ENCODE peak calls at places on chromosome 7, in ten cellular contexts. One of them, this sample, is unnamed.

GRCh38 chr7:150631084-150631824 is 931 bp downstream of the GIMAP6 start:
- DNase-seq in HepG2: no peak
- DNase-seq in cardiac muscle cell: no peak
- DNase-seq in hepatocyte: no peak
- DNase-seq in lower lobe of right lung: peak
- DNase-seq in dorsolateral prefrontal cortex: no peak
- DNase-seq in mammary epithelial cell: no peak
- DNase-seq in Peyer's patch: peak
- DNase-seq in uterus: peak
- DNase-seq in foreskin fibroblast: no peak
- DNase-seq in this sample: no peak

GRCh38 chr7:13016633-13017324 is 329.3 kb downstream of the ARL4A start:
- DNase-seq in lower lobe of right lung: no peak
- DNase-seq in dorsolateral prefrontal cortex: no peak
- DNase-seq in HepG2: peak
- DNase-seq in uterus: no peak
- DNase-seq in Peyer's patch: no peak
- DNase-seq in mammary epithelial cell: peak
- DNase-seq in hepatocyte: peak
- DNase-seq in foreskin fibroblast: peak
- DNase-seq in cardiac muscle cell: no peak
- DNase-seq in this sample: peak

GRCh38 chr7:19056305-19056704 is 61.1 kb downstream of the TWIST1 start:
- DNase-seq in cardiac muscle cell: no peak
- DNase-seq in lower lobe of right lung: no peak
- DNase-seq in HepG2: no peak
- DNase-seq in uterus: no peak
- DNase-seq in foreskin fibroblast: no peak
- DNase-seq in hepatocyte: no peak
- DNase-seq in mammary epithelial cell: no peak
- DNase-seq in dorsolateral prefrontal cortex: no peak
- DNase-seq in Peyer's patch: no peak
- DNase-seq in this sample: no peak

GRCh38 chr7:152633504-152633903 is 42.4 kb downstream of the XRCC2 start:
- DNase-seq in uterus: no peak
- DNase-seq in hepatocyte: no peak
- DNase-seq in Peyer's patch: no peak
- DNase-seq in cardiac muscle cell: no peak
- DNase-seq in mammary epithelial cell: no peak
- DNase-seq in dorsolateral prefrontal cortex: no peak
- DNase-seq in foreskin fibroblast: no peak
- DNase-seq in HepG2: no peak
- DNase-seq in lower lobe of right lung: no peak
- DNase-seq in this sample: no peak

GRCh38 chr7:68235937-68236336 is 1239.3 kb downstream of the TYW1 start:
- DNase-seq in hepatocyte: peak
- DNase-seq in foreskin fibroblast: no peak
- DNase-seq in uterus: no peak
- DNase-seq in dorsolateral prefrontal cortex: no peak
- DNase-seq in cardiac muscle cell: peak
- DNase-seq in lower lobe of right lung: no peak
- DNase-seq in mammary epithelial cell: no peak
- DNase-seq in HepG2: no peak
- DNase-seq in Peyer's patch: no peak
- DNase-seq in this sample: no peak

GRCh38 chr7:18846765-18847215 is 270.6 kb downstream of the TWIST1 start:
- DNase-seq in lower lobe of right lung: no peak
- DNase-seq in dorsolateral prefrontal cortex: no peak
- DNase-seq in Peyer's patch: no peak
- DNase-seq in hepatocyte: no peak
- DNase-seq in HepG2: no peak
- DNase-seq in mammary epithelial cell: no peak
- DNase-seq in uterus: no peak
- DNase-seq in cardiac muscle cell: no peak
- DNase-seq in foreskin fibroblast: peak
- DNase-seq in this sample: no peak

GRCh38 chr7:41955475-41956243 is 252.8 kb upstream of the INHBA start:
- DNase-seq in uterus: peak
- DNase-seq in HepG2: no peak
- DNase-seq in Peyer's patch: peak
- DNase-seq in mammary epithelial cell: peak
- DNase-seq in foreskin fibroblast: peak
- DNase-seq in dorsolateral prefrontal cortex: peak
- DNase-seq in hepatocyte: peak
- DNase-seq in cardiac muscle cell: peak
- DNase-seq in lower lobe of right lung: peak
- DNase-seq in this sample: peak

GRCh38 chr7:112854169-112854568 is 64.0 kb upstream of the TMEM168 start:
- DNase-seq in dorsolateral prefrontal cortex: no peak
- DNase-seq in Peyer's patch: no peak
- DNase-seq in mammary epithelial cell: no peak
- DNase-seq in uterus: no peak
- DNase-seq in foreskin fibroblast: no peak
- DNase-seq in lower lobe of right lung: no peak
- DNase-seq in cardiac muscle cell: no peak
- DNase-seq in hepatocyte: no peak
- DNase-seq in HepG2: no peak
- DNase-seq in this sample: no peak

GRCh38 chr7:49775949-49776443 is 2.6 kb downstream of the VWC2 start:
- DNase-seq in dorsolateral prefrontal cortex: no peak
- DNase-seq in hepatocyte: no peak
- DNase-seq in Peyer's patch: no peak
- DNase-seq in mammary epithelial cell: no peak
- DNase-seq in cardiac muscle cell: no peak
- DNase-seq in foreskin fibroblast: no peak
- DNase-seq in lower lobe of right lung: no peak
- DNase-seq in HepG2: no peak
- DNase-seq in uterus: no peak
- DNase-seq in this sample: no peak

GRCh38 chr7:44748948-44749731 is 493 bp downstream of the ZMIZ2 start:
- DNase-seq in foreskin fibroblast: peak
- DNase-seq in hepatocyte: peak
- DNase-seq in dorsolateral prefrontal cortex: no peak
- DNase-seq in HepG2: no peak
- DNase-seq in mammary epithelial cell: no peak
- DNase-seq in Peyer's patch: no peak
- DNase-seq in uterus: no peak
- DNase-seq in cardiac muscle cell: no peak
- DNase-seq in lower lobe of right lung: no peak
- DNase-seq in this sample: no peak

GRCh38 chr7:79386688-79387422 is 66.6 kb downstream of the MAGI2 start:
- DNase-seq in uterus: no peak
- DNase-seq in lower lobe of right lung: no peak
- DNase-seq in Peyer's patch: no peak
- DNase-seq in hepatocyte: no peak
- DNase-seq in HepG2: no peak
- DNase-seq in foreskin fibroblast: peak
- DNase-seq in mammary epithelial cell: no peak
- DNase-seq in dorsolateral prefrontal cortex: no peak
- DNase-seq in cardiac muscle cell: peak
- DNase-seq in this sample: peak

GRCh38 chr7:111092406-111093160 is 1.7 kb downstream of the LRRN3 start:
- DNase-seq in dorsolateral prefrontal cortex: no peak
- DNase-seq in uterus: no peak
- DNase-seq in lower lobe of right lung: no peak
- DNase-seq in Peyer's patch: no peak
- DNase-seq in HepG2: no peak
- DNase-seq in mammary epithelial cell: no peak
- DNase-seq in hepatocyte: peak
- DNase-seq in cardiac muscle cell: no peak
- DNase-seq in foreskin fibroblast: no peak
- DNase-seq in this sample: no peak

GRCh38 chr7:129163875-129164544 is 19.5 kb downstream of the TSPAN33 start:
- DNase-seq in cardiac muscle cell: peak
- DNase-seq in uterus: no peak
- DNase-seq in mammary epithelial cell: peak
- DNase-seq in HepG2: peak
- DNase-seq in Peyer's patch: no peak
- DNase-seq in foreskin fibroblast: peak
- DNase-seq in lower lobe of right lung: no peak
- DNase-seq in hepatocyte: peak
- DNase-seq in dorsolateral prefrontal cortex: no peak
- DNase-seq in this sample: peak

GRCh38 chr7:101162551-101163280 is 2.7 kb downstream of the VGF start:
- DNase-seq in Peyer's patch: no peak
- DNase-seq in foreskin fibroblast: peak
- DNase-seq in dorsolateral prefrontal cortex: no peak
- DNase-seq in hepatocyte: peak
- DNase-seq in lower lobe of right lung: peak
- DNase-seq in mammary epithelial cell: peak
- DNase-seq in HepG2: no peak
- DNase-seq in cardiac muscle cell: peak
- DNase-seq in uterus: no peak
- DNase-seq in this sample: peak

GRCh38 chr7:134444198-134444960 is 14.5 kb downstream of the AKR1B1 start:
- DNase-seq in dorsolateral prefrontal cortex: peak
- DNase-seq in cardiac muscle cell: no peak
- DNase-seq in mammary epithelial cell: no peak
- DNase-seq in HepG2: no peak
- DNase-seq in Peyer's patch: no peak
- DNase-seq in hepatocyte: no peak
- DNase-seq in lower lobe of right lung: no peak
- DNase-seq in foreskin fibroblast: peak
- DNase-seq in uterus: no peak
- DNase-seq in this sample: peak

DNA sequence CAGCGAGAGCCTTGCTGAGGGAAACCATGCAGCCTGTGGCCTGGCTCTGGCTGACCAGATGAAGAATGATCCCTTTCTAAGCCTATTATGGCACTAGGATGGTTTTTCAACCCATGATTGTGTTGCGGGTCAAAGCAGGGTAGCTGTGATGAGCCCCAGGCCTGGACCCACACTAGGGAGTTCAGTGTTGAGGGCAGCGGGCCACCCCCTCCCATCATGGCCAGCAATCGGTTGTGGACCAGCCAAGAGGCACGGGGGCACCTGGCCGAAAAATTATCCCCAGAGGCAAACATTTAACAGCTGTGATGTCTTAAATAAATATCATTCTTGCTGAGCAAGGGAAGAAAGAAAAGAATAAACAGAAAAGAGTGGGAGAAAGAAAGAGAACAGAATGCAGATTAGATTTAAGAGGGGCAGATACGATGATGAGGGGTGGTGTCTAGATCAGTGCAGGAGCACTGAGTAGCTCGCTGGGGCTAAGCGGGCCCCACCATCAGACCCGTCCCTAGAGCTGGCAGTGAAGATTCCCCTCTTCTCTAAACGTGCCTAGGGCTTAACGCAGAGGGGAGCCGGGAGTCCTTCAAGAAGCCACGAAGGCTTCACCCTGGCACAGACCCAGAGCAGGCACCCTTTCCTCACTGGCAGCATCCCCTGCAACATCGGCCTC is 82.7 kb downstream of the SLC37A3 start:
- DNase-seq in cardiac muscle cell: no peak
- DNase-seq in uterus: no peak
- DNase-seq in dorsolateral prefrontal cortex: no peak
- DNase-seq in hepatocyte: no peak
- DNase-seq in lower lobe of right lung: no peak
- DNase-seq in HepG2: no peak
- DNase-seq in Peyer's patch: no peak
- DNase-seq in mammary epithelial cell: no peak
- DNase-seq in foreskin fibroblast: no peak
- DNase-seq in this sample: no peak
- H3K4me3 ChIP-seq in cardiac muscle cell: no peak
- H3K4me3 ChIP-seq in uterus: no peak
- H3K4me3 ChIP-seq in dorsolateral prefrontal cortex: peak
- H3K4me3 ChIP-seq in hepatocyte: no peak
- H3K4me3 ChIP-seq in lower lobe of right lung: peak
- H3K4me3 ChIP-seq in HepG2: peak
- H3K4me3 ChIP-seq in Peyer's patch: no peak
- H3K4me3 ChIP-seq in mammary epithelial cell: peak
- H3K4me3 ChIP-seq in foreskin fibroblast: peak
- H3K4me3 ChIP-seq in this sample: peak

GRCh38 chr7:30173058-30173897 is 38.5 kb downstream of the MTURN start:
- DNase-seq in mammary epithelial cell: peak
- DNase-seq in lower lobe of right lung: peak
- DNase-seq in HepG2: peak
- DNase-seq in hepatocyte: peak
- DNase-seq in cardiac muscle cell: peak
- DNase-seq in dorsolateral prefrontal cortex: peak
- DNase-seq in Peyer's patch: no peak
- DNase-seq in foreskin fibroblast: peak
- DNase-seq in uterus: peak
- DNase-seq in this sample: peak
- TF ChIP-seq CTCF in mammary epithelial cell: peak
- TF ChIP-seq CTCF in lower lobe of right lung: peak
- TF ChIP-seq CTCF in HepG2: peak
- TF ChIP-seq CTCF in hepatocyte: peak
- TF ChIP-seq CTCF in cardiac muscle cell: peak
- TF ChIP-seq CTCF in dorsolateral prefrontal cortex: peak
- TF ChIP-seq CTCF in Peyer's patch: no peak
- TF ChIP-seq CTCF in foreskin fibroblast: peak
- TF ChIP-seq CTCF in uterus: no peak
- TF ChIP-seq CTCF in this sample: peak

DNA sequence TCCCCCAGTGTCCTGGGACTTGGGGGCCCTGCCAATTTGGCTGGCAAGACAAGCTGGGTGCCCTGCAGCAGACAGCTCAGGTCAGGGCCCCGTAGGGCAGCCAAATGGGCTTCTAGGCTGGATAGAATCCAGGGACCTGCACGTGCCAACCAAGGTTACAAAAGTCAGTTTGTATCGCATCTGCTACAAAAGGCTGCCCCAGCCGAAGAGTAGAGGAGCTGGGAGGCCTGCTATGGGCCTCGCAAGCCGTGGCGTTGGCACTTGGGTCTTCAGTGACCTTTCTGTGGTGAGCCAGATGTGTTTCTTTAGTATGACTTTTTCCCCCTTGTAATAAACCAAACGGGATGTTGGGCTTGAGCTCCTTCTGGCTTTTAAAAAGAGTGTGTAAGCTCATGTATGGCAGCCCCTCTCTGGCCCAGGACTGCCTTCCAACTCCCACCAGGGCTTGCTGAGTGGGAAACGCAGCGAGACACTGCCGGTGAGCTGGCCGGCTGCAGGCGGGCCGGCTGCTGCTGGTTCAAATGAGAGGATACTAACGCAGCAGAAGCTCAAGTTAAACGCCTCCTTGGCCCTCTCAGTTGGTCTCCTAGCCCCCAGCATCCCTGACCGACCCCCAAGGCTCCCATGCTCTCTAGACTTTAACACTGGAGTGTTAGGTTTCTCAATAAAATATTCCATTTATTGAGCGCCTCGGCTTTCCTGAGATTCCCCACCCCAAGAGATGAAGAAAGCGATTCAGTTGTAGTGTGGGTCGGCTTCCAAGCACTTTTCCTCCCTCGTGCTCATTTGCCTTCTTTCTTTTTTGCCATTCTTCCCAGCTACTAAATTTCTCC is 3.1 kb upstream of the HOXA10 start:
- DNase-seq in lower lobe of right lung: peak
- DNase-seq in HepG2: no peak
- DNase-seq in foreskin fibroblast: peak
- DNase-seq in uterus: peak
- DNase-seq in dorsolateral prefrontal cortex: peak
- DNase-seq in mammary epithelial cell: no peak
- DNase-seq in Peyer's patch: no peak
- DNase-seq in cardiac muscle cell: no peak
- DNase-seq in hepatocyte: no peak
- DNase-seq in this sample: no peak
- H3K4me3 ChIP-seq in lower lobe of right lung: no peak
- H3K4me3 ChIP-seq in HepG2: no peak
- H3K4me3 ChIP-seq in foreskin fibroblast: peak
- H3K4me3 ChIP-seq in uterus: peak
- H3K4me3 ChIP-seq in dorsolateral prefrontal cortex: no peak
- H3K4me3 ChIP-seq in mammary epithelial cell: no peak
- H3K4me3 ChIP-seq in Peyer's patch: no peak
- H3K4me3 ChIP-seq in cardiac muscle cell: no peak
- H3K4me3 ChIP-seq in hepatocyte: peak
- H3K4me3 ChIP-seq in this sample: no peak

GRCh38 chr7:1593091-1593866 is 23.4 kb upstream of the PSMG3 start:
- DNase-seq in lower lobe of right lung: no peak
- DNase-seq in dorsolateral prefrontal cortex: no peak
- DNase-seq in Peyer's patch: no peak
- DNase-seq in mammary epithelial cell: no peak
- DNase-seq in HepG2: peak
- DNase-seq in uterus: no peak
- DNase-seq in foreskin fibroblast: no peak
- DNase-seq in hepatocyte: no peak
- DNase-seq in cardiac muscle cell: peak
- DNase-seq in this sample: no peak
- TF ChIP-seq CTCF in lower lobe of right lung: no peak
- TF ChIP-seq CTCF in dorsolateral prefrontal cortex: no peak
- TF ChIP-seq CTCF in Peyer's patch: no peak
- TF ChIP-seq CTCF in mammary epithelial cell: peak
- TF ChIP-seq CTCF in HepG2: peak
- TF ChIP-seq CTCF in uterus: no peak
- TF ChIP-seq CTCF in foreskin fibroblast: peak
- TF ChIP-seq CTCF in hepatocyte: peak
- TF ChIP-seq CTCF in cardiac muscle cell: peak
- TF ChIP-seq CTCF in this sample: no peak

This sample was measured in epithelial cell of esophagus.